ENCODE peak calls at places on chromosomes 16 and 17, in ten cellular contexts. B is mesothelial cell of epicardium; K is HTR-8/SVneo; F is KBM-7; U is activated T-helper 1 cell treated with anti-CD3 and anti-CD28 coated beads, Interleukin-12 subunit alpha, Interleukin-12 subunit beta, Interleukin-2, Interleukin-4 antibody, amounts not matched to agents 30 ng/mL and 10 ng/mL and 1 ng/mL, durations not matched to agents 14 hours and 24 hours and 36 hours; S is mammary epithelial cell; G is psoas muscle; H is progenitor cell of endocrine pancreas; J is HAP-1; O is central memory CD4-positive, alpha-beta T cell. P is an unnamed sample.

GRCh38 chr16:75308011-75308410 is 56.6 kb upstream of the BCAR1 start:
- DNase-seq in B (no peak), K (no peak), F (no peak), U (no peak), S (no peak), G (no peak), H (no peak), J (no peak), O (no peak), P (no peak)

GRCh38 chr17:10631048-10631700 is 25.9 kb downstream of the MYH3 start:
- DNase-seq in B (peak), K (peak), F (peak), U (no peak), S (no peak), G (no peak), H (peak), J (peak), O (no peak), P (no peak)

GRCh38 chr17:77887464-77888241 is 70.8 kb upstream of the TNRC6C start:
- DNase-seq in B (no peak), K (peak), F (no peak), U (peak), S (peak), G (peak), H (no peak), J (peak), O (peak), P (no peak)

GRCh38 chr17:82205720-82206508 is 6.7 kb downstream of the CCDC57 start:
- DNase-seq in B (peak), K (peak), F (peak), U (peak), S (peak), G (peak), H (peak), J (peak), O (peak), P (peak)

GRCh38 chr17:76384222-76384986 is at the start of gene SPHK1:
- DNase-seq in B (peak), K (peak), F (peak), U (peak), S (peak), G (peak), H (peak), J (peak), O (peak), P (peak)

GRCh38 chr17:1779571-1780074 is 17.8 kb downstream of the SERPINF1 start:
- DNase-seq in B (peak), K (peak), F (no peak), U (no peak), S (peak), G (peak), H (no peak), J (no peak), O (no peak), P (no peak)

GRCh38 chr16:5841934-5842333 is 744.3 kb upstream of the EEF2KMT start:
- DNase-seq in B (no peak), K (no peak), F (no peak), U (no peak), S (peak), G (no peak), H (no peak), J (no peak), O (no peak), P (no peak)

GRCh38 chr17:35555695-35556094 is 4.9 kb downstream of the SLFN14 start:
- DNase-seq in B (no peak), K (no peak), F (no peak), U (no peak), S (no peak), G (no peak), H (no peak), J (no peak), O (no peak), P (no peak)

GRCh38 chr17:74780443-74781238 is 4.5 kb upstream of the NAT9 start:
- DNase-seq in B (no peak), K (peak), F (peak), U (no peak), S (no peak), G (no peak), H (no peak), J (peak), O (no peak), P (no peak)